ENCODE peak calls at places on chromosomes 7 and 10, in four cellular contexts. F is GM12878, G is K562, V is HepG2. U is an unnamed sample.

GRCh38 chr10:14397069-14397468 is 66.3 kb upstream of the FRMD4A start:
- DNase-seq in V (no peak), G (no peak), F (no peak), U (no peak)

GRCh38 chr10:23358357-23358756 is 13.8 kb upstream of the C10orf67 start:
- DNase-seq in G (peak), V (no peak), F (no peak), U (no peak)

GRCh38 chr7:8254215-8254614 is 7.8 kb downstream of the ICA1 start:
- DNase-seq in G (no peak), V (no peak), F (no peak), U (no peak)

GRCh38 chr7:69811682-69812344 is 213.5 kb downstream of the AUTS2 start:
- DNase-seq in F (no peak), G (no peak), V (no peak), U (no peak)

GRCh38 chr10:133528296-133528844 is 1.2 kb downstream of the CYP2E1 start:
- DNase-seq in F (no peak), G (no peak), V (no peak), U (no peak)

GRCh38 chr10:48197236-48197899 is 77.1 kb downstream of the FRMPD2 start:
- DNase-seq in F (no peak), G (no peak), V (no peak), U (no peak)

GRCh38 chr10:61992683-61993629 is 91.5 kb downstream of the ARID5B start:
- DNase-seq in V (no peak), F (peak), G (no peak), U (no peak)

GRCh38 chr10:27019827-27020226 is 80.5 kb downstream of the ANKRD26 start:
- DNase-seq in V (no peak), G (peak), F (no peak), U (no peak)

GRCh38 chr10:81680374-81680773 is 194.6 kb upstream of the NRG3 start:
- DNase-seq in V (no peak), F (no peak), G (no peak), U (no peak)

GRCh38 chr10:122864901-122865300 is 14.5 kb downstream of the FAM24B start:
- DNase-seq in G (no peak), V (no peak), F (no peak), U (no peak)

GRCh38 chr7:124652237-124652636 is 113.4 kb downstream of the GPR37 start:
- DNase-seq in F (no peak), G (no peak), V (no peak), U (no peak)

GRCh38 chr7:81470084-81470723 is 299.6 kb downstream of the HGF start:
- DNase-seq in G (peak), F (no peak), V (peak), U (peak)

GRCh38 chr7:32507416-32507815 is 12.1 kb downstream of the AVL9 start:
- DNase-seq in F (no peak), G (no peak), V (no peak), U (no peak)

GRCh38 chr10:64507869-64508609 is 986.8 kb downstream of the REEP3 start:
- DNase-seq in G (peak), F (no peak), V (no peak), U (no peak)

GRCh38 chr7:131945313-131945831 is 388.9 kb upstream of the PODXL start:
- DNase-seq in G (peak), V (peak), F (no peak), U (peak)

GRCh38 chr10:131174211-131174565 is 137.3 kb downstream of the TCERG1L start:
- DNase-seq in G (no peak), V (no peak), F (no peak), U (no peak)

GRCh38 chr10:33722067-33722466 is 387.6 kb upstream of the NRP1 start:
- DNase-seq in F (no peak), G (no peak), V (no peak), U (no peak)

GRCh38 chr10:68955414-68955785 is 570 bp upstream of the DDX21 start:
- DNase-seq in F (no peak), G (peak), V (no peak), U (no peak)

GRCh38 chr7:109094-109493 is 83.3 kb upstream of the FAM20C start:
- DNase-seq in G (no peak), F (no peak), V (no peak), U (no peak)

DNA sequence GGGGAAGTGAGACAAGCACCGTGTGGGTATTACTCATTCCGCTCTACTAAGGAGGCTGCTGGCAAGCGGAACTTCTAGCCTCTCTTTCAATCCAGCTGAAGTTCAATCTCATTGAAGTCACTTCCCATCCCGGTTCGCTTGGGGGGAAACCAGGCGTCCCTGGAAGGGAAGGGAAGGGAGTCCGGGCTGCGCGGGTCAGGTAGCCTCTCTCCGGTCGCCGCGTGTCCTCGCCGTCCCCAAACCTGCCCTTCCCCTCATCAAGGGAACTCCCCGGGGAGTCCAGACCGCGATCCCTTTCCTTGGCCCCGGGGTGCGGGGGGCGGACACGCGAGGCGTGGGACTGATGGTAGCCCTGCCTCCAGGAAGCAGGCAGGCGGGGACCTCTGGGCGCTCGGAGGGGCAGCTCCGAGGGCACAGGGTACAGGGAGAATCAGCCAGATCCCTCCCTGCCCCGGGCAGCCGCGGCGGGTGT is 598 bp upstream of the ZEB1 start:
- DNase-seq in V (peak), F (peak), G (peak), U (peak)
- TF ChIP-seq POLR2A in V (no peak), F (peak), G (no peak), U (no peak)

GRCh38 chr7:99616359-99617186 is at the start of gene ZSCAN25:
- DNase-seq in G (peak), F (peak), V (peak), U (peak)
- TF ChIP-seq REST in G (peak), F (no peak), V (peak), U (no peak)

GRCh38 chr7:104133238-104133637 is 74.6 kb downstream of the ORC5 start:
- DNase-seq in V (no peak), G (no peak), F (no peak), U (no peak)
- TF ChIP-seq SRF in V (no peak), G (no peak), F (no peak), U (no peak)

GRCh38 chr10:77987671-77988070 is 41.6 kb downstream of the POLR3A start:
- DNase-seq in G (no peak), F (no peak), V (no peak), U (no peak)

GRCh38 chr10:77981281-77981680 is 48.0 kb downstream of the POLR3A start:
- DNase-seq in F (no peak), G (no peak), V (no peak), U (no peak)

GRCh38 chr10:77984986-77985385 is 44.3 kb downstream of the POLR3A start:
- DNase-seq in G (no peak), V (no peak), F (no peak), U (no peak)

GRCh38 chr10:77979221-77979620 is 50.1 kb downstream of the POLR3A start:
- DNase-seq in G (no peak), F (no peak), V (no peak), U (no peak)

GRCh38 chr10:77983384-77984341 is 45.7 kb downstream of the POLR3A start:
- DNase-seq in F (no peak), V (no peak), G (peak), U (no peak)
- TF ChIP-seq POLR2A in F (no peak), V (no peak), G (no peak), U (no peak)

GRCh38 chr7:2629740-2630681 is 1.8 kb upstream of the TTYH3 start:
- DNase-seq in V (peak), G (no peak), F (no peak), U (no peak)
- TF ChIP-seq REST in V (no peak), G (no peak), F (no peak), U (no peak)

GRCh38 chr7:130458256-130458655 is 17.4 kb upstream of the CEP41 start:
- DNase-seq in F (peak), V (no peak), G (no peak), U (no peak)

GRCh38 chr7:130454959-130455358 is 14.1 kb upstream of the CEP41 start:
- DNase-seq in G (no peak), F (no peak), V (no peak), U (no peak)

GRCh38 chr7:130453051-130453450 is 12.2 kb upstream of the CEP41 start:
- DNase-seq in F (no peak), V (no peak), G (no peak), U (no peak)
- TF ChIP-seq SRF in F (no peak), V (no peak), G (no peak), U (no peak)

GRCh38 chr7:36387437-36388345 is 2.0 kb upstream of the ANLN start:
- DNase-seq in V (no peak), G (no peak), F (no peak), U (peak)

GRCh38 chr7:36391436-36392198 is 2.0 kb downstream of the ANLN start:
- DNase-seq in G (peak), V (no peak), F (peak), U (no peak)

GRCh38 chr7:36388423-36388822 is 1.2 kb upstream of the ANLN start:
- DNase-seq in V (no peak), G (peak), F (no peak), U (no peak)

GRCh38 chr7:36389371-36390198 is at the start of gene ANLN:
- DNase-seq in F (peak), V (peak), G (peak), U (peak)

GRCh38 chr7:36390199-36391090 is 783 bp downstream of the ANLN start:
- DNase-seq in F (no peak), G (peak), V (peak), U (peak)
- TF ChIP-seq POLR2A in F (no peak), G (peak), V (no peak), U (no peak)

GRCh38 chr7:139133335-139134139 is 24.0 kb upstream of the ZC3HAV1 start:
- DNase-seq in F (peak), V (peak), G (peak), U (peak)
- TF ChIP-seq REST in F (no peak), V (peak), G (peak), U (no peak)

DNA sequence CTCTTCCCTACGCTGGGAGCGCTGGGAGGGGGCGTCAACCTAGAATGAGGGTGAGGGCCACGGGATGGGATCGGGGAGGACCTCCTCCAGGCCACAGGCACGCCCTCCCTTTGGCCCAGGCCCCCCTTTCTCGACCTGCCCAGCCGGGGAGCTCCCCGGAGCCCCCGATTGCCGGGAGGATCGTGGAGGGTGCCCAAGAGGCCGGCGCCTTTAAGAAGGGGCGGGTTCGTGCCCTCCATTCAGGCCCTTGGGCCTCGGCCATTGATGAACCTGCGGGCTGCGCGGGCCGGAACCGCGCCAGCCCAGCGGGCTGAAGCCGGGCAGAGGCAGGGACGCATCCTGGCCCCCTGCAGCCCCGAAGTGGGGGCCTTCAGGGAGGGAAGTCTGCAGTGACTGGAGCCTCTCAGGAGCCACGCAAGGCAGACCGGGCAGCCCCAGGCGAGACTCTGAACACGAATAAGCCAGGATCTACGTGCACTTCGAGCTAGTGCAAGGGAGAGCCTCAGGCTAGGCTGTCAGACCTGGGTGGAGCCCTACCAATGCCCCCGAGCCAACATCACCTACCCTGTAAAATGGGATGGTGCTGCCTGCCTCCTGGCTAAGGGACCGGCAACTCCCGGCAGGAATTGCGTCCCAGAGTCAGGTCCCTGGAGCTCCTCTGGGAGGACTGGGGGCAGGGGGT is 938 bp downstream of the SH2B2 start:
- DNase-seq in F (no peak), V (no peak), G (no peak), U (no peak)
- TF ChIP-seq SRF in F (no peak), V (no peak), G (no peak), U (no peak)

GRCh38 chr7:76317782-76318487 is 15.5 kb downstream of the HSPB1 start:
- DNase-seq in V (peak), F (peak), G (peak), U (peak)

GRCh38 chr7:76314042-76314721 is 11.7 kb downstream of the HSPB1 start:
- DNase-seq in F (peak), V (peak), G (peak), U (peak)

GRCh38 chr7:76315372-76315771 is 12.9 kb downstream of the HSPB1 start:
- DNase-seq in G (peak), F (no peak), V (no peak), U (no peak)

GRCh38 chr7:76316984-76317781 is 14.7 kb downstream of the HSPB1 start:
- DNase-seq in G (peak), F (no peak), V (no peak), U (no peak)

DNA sequence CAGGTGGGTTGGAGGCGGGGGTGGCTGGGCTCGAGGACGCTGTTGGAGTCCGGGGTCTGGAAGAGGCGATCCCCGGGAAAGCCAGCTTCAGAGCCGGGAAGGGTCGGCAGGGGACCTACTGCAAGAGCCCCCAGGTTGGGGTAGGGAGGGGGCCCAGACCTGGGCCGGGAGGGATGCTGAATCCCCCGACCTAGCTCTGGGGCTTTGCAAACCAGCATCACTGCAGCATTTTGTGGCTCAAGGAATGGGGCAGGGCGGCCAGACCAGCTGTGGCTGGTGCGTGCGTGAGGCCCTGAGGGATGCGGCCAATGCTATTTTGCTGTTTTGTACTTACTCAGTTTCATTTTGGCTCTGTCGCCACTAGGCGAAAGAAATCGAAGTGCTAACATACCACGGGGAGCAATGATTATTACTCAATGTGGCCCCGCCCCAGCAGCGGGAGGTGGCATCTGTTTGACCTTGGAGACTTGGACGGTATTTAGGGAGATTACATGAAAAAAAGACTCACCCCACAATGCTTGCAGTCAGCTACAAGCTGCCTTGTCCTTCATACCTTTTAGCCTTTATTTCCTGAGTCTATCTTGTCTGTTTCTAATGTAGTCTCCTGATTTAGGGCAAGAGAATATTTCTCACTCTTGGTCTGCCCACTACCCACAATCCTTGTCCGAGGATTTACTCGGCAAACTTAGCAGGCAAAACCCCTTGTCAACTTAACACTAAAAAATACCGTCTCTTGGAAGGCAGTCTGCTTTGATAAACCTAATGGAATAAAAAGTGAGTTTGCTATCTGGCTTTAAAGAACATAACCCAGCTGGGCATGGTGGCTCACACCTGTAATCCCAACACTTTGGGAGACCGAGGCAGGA is 16.2 kb downstream of the HSPB1 start:
- DNase-seq in V (peak), F (peak), G (peak), U (no peak)
- TF ChIP-seq POLR2A in V (no peak), F (peak), G (no peak), U (no peak)